ENCODE peak calls at places on chromosomes 7 and 10, in four cellular contexts. One of them, this sample, is unnamed.

GRCh38 chr10:80454526-80455460 is 683 bp downstream of the TSPAN14 start:
- DNase-seq in CD8-positive, alpha-beta memory T cell: peak; percentile 16
- DNase-seq in CD4-positive, alpha-beta T cell: no peak
- DNase-seq in tibial artery: peak; percentile 73
- DNase-seq in this sample: no peak

GRCh38 chr7:11244149-11244548 is 270.5 kb downstream of the PHF14 start:
- DNase-seq in CD8-positive, alpha-beta memory T cell: no peak
- DNase-seq in CD4-positive, alpha-beta T cell: no peak
- DNase-seq in tibial artery: no peak
- DNase-seq in this sample: no peak

GRCh38 chr7:107712025-107712424 is 31.9 kb upstream of the CBLL1 start:
- DNase-seq in CD8-positive, alpha-beta memory T cell: no peak
- DNase-seq in CD4-positive, alpha-beta T cell: no peak
- DNase-seq in tibial artery: no peak
- DNase-seq in this sample: no peak

GRCh38 chr10:77877461-77878344 is 48.9 kb downstream of the DLG5 start:
- DNase-seq in CD8-positive, alpha-beta memory T cell: peak; percentile 69
- DNase-seq in CD4-positive, alpha-beta T cell: no peak
- DNase-seq in tibial artery: no peak
- DNase-seq in this sample: peak; percentile 22

GRCh38 chr10:7933262-7933661 is 115.0 kb downstream of the TAF3 start:
- DNase-seq in CD8-positive, alpha-beta memory T cell: no peak
- DNase-seq in CD4-positive, alpha-beta T cell: no peak
- DNase-seq in tibial artery: no peak
- DNase-seq in this sample: no peak

GRCh38 chr7:130894146-130895005 is 160.4 kb upstream of the KLF14 start:
- DNase-seq in CD8-positive, alpha-beta memory T cell: no peak
- DNase-seq in CD4-positive, alpha-beta T cell: no peak
- DNase-seq in tibial artery: peak; percentile 89
- DNase-seq in this sample: no peak

GRCh38 chr7:152923711-152924110 is 164.2 kb downstream of the ACTR3B start:
- DNase-seq in CD8-positive, alpha-beta memory T cell: no peak
- DNase-seq in CD4-positive, alpha-beta T cell: no peak
- DNase-seq in tibial artery: no peak
- DNase-seq in this sample: no peak

GRCh38 chr7:41568135-41568534 is 134.8 kb downstream of the INHBA start:
- DNase-seq in CD8-positive, alpha-beta memory T cell: no peak
- DNase-seq in CD4-positive, alpha-beta T cell: no peak
- DNase-seq in tibial artery: no peak
- DNase-seq in this sample: no peak

GRCh38 chr10:114413398-114413797 is 9.1 kb upstream of the AFAP1L2 start:
- DNase-seq in CD8-positive, alpha-beta memory T cell: no peak
- DNase-seq in CD4-positive, alpha-beta T cell: no peak
- DNase-seq in tibial artery: peak; percentile 77
- DNase-seq in this sample: no peak

GRCh38 chr7:104967595-104967994 is 46.4 kb upstream of the KMT2E start:
- DNase-seq in CD8-positive, alpha-beta memory T cell: no peak
- DNase-seq in CD4-positive, alpha-beta T cell: no peak
- DNase-seq in tibial artery: no peak
- DNase-seq in this sample: no peak

GRCh38 chr10:85643171-85643838 is 723.3 kb downstream of the GRID1 start:
- DNase-seq in CD8-positive, alpha-beta memory T cell: no peak
- DNase-seq in CD4-positive, alpha-beta T cell: no peak
- DNase-seq in tibial artery: no peak
- DNase-seq in this sample: no peak

GRCh38 chr10:86756511-86757109 is at the start of gene BMPR1A:
- DNase-seq in CD8-positive, alpha-beta memory T cell: peak; percentile 4
- DNase-seq in CD4-positive, alpha-beta T cell: no peak
- DNase-seq in tibial artery: peak; percentile 94
- DNase-seq in this sample: peak; percentile 96

GRCh38 chr10:66244953-66245352 is 680.9 kb upstream of the LRRTM3 start:
- DNase-seq in CD8-positive, alpha-beta memory T cell: no peak
- DNase-seq in CD4-positive, alpha-beta T cell: no peak
- DNase-seq in tibial artery: no peak
- DNase-seq in this sample: no peak

GRCh38 chr10:20963056-20963455 is 65.9 kb upstream of the NEBL start:
- DNase-seq in CD8-positive, alpha-beta memory T cell: no peak
- DNase-seq in CD4-positive, alpha-beta T cell: no peak
- DNase-seq in tibial artery: no peak
- DNase-seq in this sample: no peak

GRCh38 chr10:31739759-31740158 is 188.9 kb downstream of the ARHGAP12 start:
- DNase-seq in CD8-positive, alpha-beta memory T cell: no peak
- DNase-seq in CD4-positive, alpha-beta T cell: no peak
- DNase-seq in tibial artery: no peak
- DNase-seq in this sample: no peak

GRCh38 chr7:47327698-47328391 is 254.1 kb downstream of the TNS3 start:
- DNase-seq in CD8-positive, alpha-beta memory T cell: no peak
- DNase-seq in CD4-positive, alpha-beta T cell: no peak
- DNase-seq in tibial artery: peak; percentile 95
- DNase-seq in this sample: peak; percentile 82

GRCh38 chr10:19111501-19112267 is 63.1 kb downstream of the MALRD1 start:
- DNase-seq in CD8-positive, alpha-beta memory T cell: no peak
- DNase-seq in CD4-positive, alpha-beta T cell: no peak
- DNase-seq in tibial artery: no peak
- DNase-seq in this sample: no peak

GRCh38 chr7:55191161-55191925 is 172.5 kb downstream of the EGFR start:
- DNase-seq in CD8-positive, alpha-beta memory T cell: no peak
- DNase-seq in CD4-positive, alpha-beta T cell: no peak
- DNase-seq in tibial artery: no peak
- DNase-seq in this sample: no peak

GRCh38 chr7:25597881-25598456 is 369.7 kb upstream of the NPVF start:
- DNase-seq in CD8-positive, alpha-beta memory T cell: no peak
- DNase-seq in CD4-positive, alpha-beta T cell: no peak
- DNase-seq in tibial artery: peak; percentile 78
- DNase-seq in this sample: no peak

GRCh38 chr7:42692609-42693008 is 219.3 kb downstream of the C7orf25 start:
- DNase-seq in CD8-positive, alpha-beta memory T cell: no peak
- DNase-seq in CD4-positive, alpha-beta T cell: no peak
- DNase-seq in tibial artery: no peak
- DNase-seq in this sample: no peak

GRCh38 chr7:127683776-127684681 is 32.0 kb downstream of the SND1 start:
- DNase-seq in CD8-positive, alpha-beta memory T cell: no peak
- DNase-seq in CD4-positive, alpha-beta T cell: no peak
- DNase-seq in tibial artery: no peak
- DNase-seq in this sample: no peak

GRCh38 chr7:80106498-80107113 is 28.0 kb upstream of the GNAI1 start:
- DNase-seq in CD8-positive, alpha-beta memory T cell: no peak
- DNase-seq in CD4-positive, alpha-beta T cell: no peak
- DNase-seq in tibial artery: no peak
- DNase-seq in this sample: no peak

GRCh38 chr10:8396675-8397074 is 342.2 kb downstream of the GATA3 start:
- DNase-seq in CD8-positive, alpha-beta memory T cell: no peak
- DNase-seq in CD4-positive, alpha-beta T cell: no peak
- DNase-seq in tibial artery: no peak
- DNase-seq in this sample: no peak

GRCh38 chr7:113131367-113131766 is 13.0 kb upstream of the SMIM30 start:
- DNase-seq in CD8-positive, alpha-beta memory T cell: no peak
- DNase-seq in CD4-positive, alpha-beta T cell: no peak
- DNase-seq in tibial artery: no peak
- DNase-seq in this sample: no peak

GRCh38 chr10:36583690-36584089 is 541.7 kb upstream of the ANKRD30A start:
- DNase-seq in CD8-positive, alpha-beta memory T cell: no peak
- DNase-seq in CD4-positive, alpha-beta T cell: no peak
- DNase-seq in tibial artery: no peak
- DNase-seq in this sample: no peak

GRCh38 chr7:96415293-96415940 is 93.5 kb upstream of the SLC25A13 start:
- DNase-seq in CD8-positive, alpha-beta memory T cell: no peak
- DNase-seq in CD4-positive, alpha-beta T cell: no peak
- DNase-seq in tibial artery: no peak
- DNase-seq in this sample: no peak

GRCh38 chr7:19116121-19117080 is 1.0 kb downstream of the TWIST1 start:
- DNase-seq in CD8-positive, alpha-beta memory T cell: no peak
- DNase-seq in CD4-positive, alpha-beta T cell: no peak
- DNase-seq in tibial artery: peak; percentile 66
- DNase-seq in this sample: no peak

GRCh38 chr10:72783290-72783689 is 91.3 kb downstream of the MCU start:
- DNase-seq in CD8-positive, alpha-beta memory T cell: no peak
- DNase-seq in CD4-positive, alpha-beta T cell: no peak
- DNase-seq in tibial artery: no peak
- DNase-seq in this sample: no peak

GRCh38 chr7:124603066-124603465 is 162.5 kb downstream of the GPR37 start:
- DNase-seq in CD8-positive, alpha-beta memory T cell: no peak
- DNase-seq in CD4-positive, alpha-beta T cell: no peak
- DNase-seq in tibial artery: no peak
- DNase-seq in this sample: no peak

GRCh38 chr7:149818536-149818840 is 19.7 kb upstream of the ZNF862 start:
- DNase-seq in CD8-positive, alpha-beta memory T cell: no peak
- DNase-seq in CD4-positive, alpha-beta T cell: no peak
- DNase-seq in tibial artery: no peak
- DNase-seq in this sample: no peak

GRCh38 chr10:60343254-60343653 is 46.4 kb downstream of the ANK3 start:
- DNase-seq in CD8-positive, alpha-beta memory T cell: no peak
- DNase-seq in CD4-positive, alpha-beta T cell: no peak
- DNase-seq in tibial artery: no peak
- DNase-seq in this sample: no peak

This sample was measured in neural crest cell.